ENCODE peak calls at places on chromosomes 2 and 18, in four cellular contexts. K is adrenal gland, O is PC-3, F is body of pancreas. D is an unnamed sample.

GRCh38 chr2:239689410-239689809 is 288.6 kb upstream of the HDAC4 start:
- DNase-seq in K (no peak), O (no peak), F (no peak), D (peak; percentile 7)

GRCh38 chr2:218295029-218295428 is 2.7 kb upstream of the TMBIM1 start:
- DNase-seq in K (no peak), O (peak; percentile 81), F (peak; percentile 84), D (no peak)

GRCh38 chr2:127589876-127590275 is 54.4 kb downstream of the MYO7B start:
- DNase-seq in K (no peak), O (no peak), F (no peak), D (no peak)

GRCh38 chr2:80461505-80462197 is 157.1 kb upstream of the LRRTM1 start:
- DNase-seq in K (no peak), O (no peak), F (no peak), D (no peak)

GRCh38 chr2:41909584-41909983 is 138.2 kb upstream of the PKDCC start:
- DNase-seq in K (no peak), O (no peak), F (no peak), D (no peak)

GRCh38 chr18:48996901-48997463 is 46.2 kb upstream of the SMAD7 start:
- DNase-seq in K (no peak), O (peak; percentile 66), F (no peak), D (no peak)

GRCh38 chr2:150147889-150148683 is 339.4 kb downstream of the RND3 start:
- DNase-seq in K (no peak), O (no peak), F (no peak), D (no peak)

GRCh38 chr2:130963849-130964793 is 127.4 kb downstream of the ARHGEF4 start:
- DNase-seq in K (peak; percentile 16), O (peak; percentile 43), F (no peak), D (peak; percentile 52)

GRCh38 chr2:170502400-170503135 is 212.6 kb upstream of the SP5 start:
- DNase-seq in K (no peak), O (no peak), F (no peak), D (no peak)

GRCh38 chr2:30275256-30275655 is 43.9 kb downstream of the LBH start:
- DNase-seq in K (no peak), O (no peak), F (no peak), D (no peak)

GRCh38 chr2:48398285-48399135 is 131.4 kb upstream of the STON1 start:
- DNase-seq in K (no peak), O (no peak), F (no peak), D (no peak)

GRCh38 chr2:168515502-168515901 is 59.4 kb downstream of the CERS6 start:
- DNase-seq in K (no peak), O (peak; percentile 47), F (no peak), D (no peak)

GRCh38 chr2:61165946-61166345 is 4.0 kb downstream of the C2orf74 start:
- DNase-seq in K (no peak), O (no peak), F (no peak), D (no peak)

GRCh38 chr2:119240311-119241204 is 16.9 kb downstream of the STEAP3 start:
- DNase-seq in K (peak; percentile 87), O (peak; percentile 71), F (peak; percentile 84), D (peak; percentile 19)

GRCh38 chr2:232348936-232349335 is 29.6 kb upstream of the ALPP start:
- DNase-seq in K (no peak), O (peak; percentile 63), F (no peak), D (no peak)

GRCh38 chr2:30655660-30656059 is 151.6 kb downstream of the CAPN13 start:
- DNase-seq in K (no peak), O (no peak), F (no peak), D (no peak)

GRCh38 chr2:117257369-117257768 is 557.1 kb upstream of the DDX18 start:
- DNase-seq in K (no peak), O (no peak), F (no peak), D (no peak)

GRCh38 chr2:113124181-113124961 is 3.0 kb upstream of the IL1RN start:
- DNase-seq in K (peak; percentile 64), O (peak; percentile 42), F (no peak), D (no peak)

GRCh38 chr2:7609556-7610323 is 692.5 kb downstream of the RNF144A start:
- DNase-seq in K (no peak), O (no peak), F (no peak), D (no peak)

GRCh38 chr18:55503167-55503820 is 84.7 kb downstream of the TCF4 start:
- DNase-seq in K (no peak), O (no peak), F (no peak), D (no peak)

GRCh38 chr2:207304798-207305197 is 139.1 kb upstream of the KLF7 start:
- DNase-seq in K (no peak), O (no peak), F (no peak), D (no peak)
- H3K4me1 ChIP-seq in K (no peaks in the 10 kb centered on the region), O (no peaks in the 10 kb centered on the region), F (no peaks in the 10 kb centered on the region), D (no peaks in the 10 kb centered on the region)

DNA sequence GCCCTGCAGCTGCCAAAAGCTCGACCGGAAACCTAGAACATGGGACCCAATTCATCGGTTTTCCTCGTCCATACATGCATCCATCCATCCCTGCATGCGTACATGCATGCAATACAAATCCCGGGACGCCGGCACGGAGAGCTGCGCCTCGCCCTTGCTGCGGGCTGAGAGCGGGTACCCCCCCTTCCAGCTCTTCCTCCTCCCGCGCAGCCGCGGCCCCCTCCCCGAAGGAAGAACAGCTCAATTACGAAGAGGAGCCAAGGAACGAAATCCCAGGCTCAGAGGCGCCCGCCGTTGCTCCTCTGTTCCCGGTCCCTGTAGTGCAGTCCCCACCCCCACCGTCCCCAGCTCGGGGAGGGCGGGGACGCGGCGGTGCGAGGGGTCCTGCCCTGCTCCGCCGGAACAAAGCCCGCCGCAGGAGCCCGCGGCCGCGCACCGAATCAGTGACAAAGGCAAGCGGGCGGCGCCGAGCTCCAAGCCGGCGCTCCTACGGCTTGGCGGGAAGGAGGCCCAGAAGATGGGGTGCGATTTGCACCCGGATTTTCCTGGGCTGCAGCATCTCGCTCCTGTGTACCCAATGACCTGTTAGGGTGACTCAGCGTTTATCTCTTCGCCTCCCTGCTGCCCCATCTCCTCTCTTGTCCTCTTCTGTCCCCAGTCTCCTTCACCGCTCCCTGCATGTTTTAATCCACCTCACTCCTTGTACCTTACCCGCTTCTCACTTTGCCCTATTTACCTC is 8.9 kb upstream of the POU3F3 start:
- DNase-seq in K (no peak), O (no peak), F (no peak), D (no peak)
- H3K4me3 ChIP-seq in K (no peak overlapping the region), O (no peak overlapping the region), F (no peak overlapping the region), D (no peak overlapping the region)

DNA sequence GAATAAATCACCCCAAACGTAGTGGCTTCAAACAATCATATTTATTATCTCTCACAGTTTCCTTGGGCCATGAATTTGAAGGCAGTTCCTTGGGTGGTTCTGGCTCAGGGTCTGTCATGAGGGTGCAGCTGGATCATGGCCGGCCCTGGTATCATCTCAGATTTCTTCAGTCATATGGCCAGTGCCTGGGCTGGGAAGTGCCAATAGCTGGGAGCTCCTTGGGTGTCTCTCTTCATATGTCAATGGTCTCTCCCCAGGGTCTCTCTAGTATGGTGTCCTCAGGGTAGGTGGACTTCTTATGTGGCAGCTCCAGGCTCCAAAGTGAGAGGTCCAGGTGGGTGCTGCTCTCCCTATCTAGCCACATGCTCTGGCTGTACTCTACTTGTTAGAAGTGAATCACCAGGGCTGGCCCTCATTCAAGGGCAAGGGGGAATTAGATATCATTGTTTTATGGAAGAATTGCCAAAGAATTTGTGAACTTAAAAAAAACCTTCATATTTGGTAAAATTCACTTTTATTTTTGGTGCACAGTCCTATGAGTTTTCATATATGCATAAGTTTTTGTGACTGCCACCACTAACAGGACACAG is 15.4 kb downstream of the FHOD3 start:
- DNase-seq in K (peak; percentile 94), O (no peak), F (no peak), D (no peak)
- H3K4me1 ChIP-seq in K (peaks cover 56% of the 10 kb centered on the region), O (peaks cover 76% of the 10 kb centered on the region), F (peaks cover 7% of the 10 kb centered on the region), D (no peaks in the 10 kb centered on the region)

GRCh38 chr18:74963820-74964446 is 245.0 kb downstream of the PTGR3 start:
- DNase-seq in K (peak; percentile 32), O (peak; percentile 63), F (peak; percentile 61), D (peak; percentile 63)
- H3K4me3 ChIP-seq in K (no peak overlapping the region), O (no peak overlapping the region), F (no peak overlapping the region), D (no peak overlapping the region)

GRCh38 chr2:73238149-73238548 is 4.0 kb downstream of the CCT7 start:
- DNase-seq in K (no peak), O (no peak), F (no peak), D (no peak)

GRCh38 chr2:73235315-73236028 is 1.4 kb downstream of the CCT7 start:
- DNase-seq in K (no peak), O (no peak), F (no peak), D (no peak)

GRCh38 chr2:73239776-73240175 is 5.7 kb downstream of the CCT7 start:
- DNase-seq in K (peak; percentile 46), O (peak; percentile 38), F (no peak), D (no peak)

GRCh38 chr2:73238976-73239375 is 4.9 kb downstream of the CCT7 start:
- DNase-seq in K (no peak), O (no peak), F (no peak), D (no peak)

GRCh38 chr2:73237168-73237567 is 3.1 kb downstream of the CCT7 start:
- DNase-seq in K (no peak), O (no peak), F (no peak), D (no peak)
- H3K4me1 ChIP-seq in K (peaks cover 58% of the 10 kb centered on the region), O (peaks cover 15% of the 10 kb centered on the region), F (peaks cover 39% of the 10 kb centered on the region), D (peaks cover 30% of the 10 kb centered on the region)

GRCh38 chr2:212536385-212537310 is 2.0 kb downstream of the ERBB4 start:
- DNase-seq in K (no peak), O (no peak), F (no peak), D (peak; percentile 60)

GRCh38 chr2:212540356-212540755 is 1.8 kb upstream of the ERBB4 start:
- DNase-seq in K (no peak), O (no peak), F (no peak), D (no peak)

GRCh38 chr2:212539145-212539880 is 711 bp upstream of the ERBB4 start:
- DNase-seq in K (peak; percentile 49), O (peak; percentile 60), F (peak; percentile 87), D (peak; percentile 94)

GRCh38 chr2:212537311-212538155 is 1.1 kb downstream of the ERBB4 start:
- DNase-seq in K (peak; percentile 13), O (peak; percentile 12), F (peak; percentile 54), D (peak; percentile 35)

DNA sequence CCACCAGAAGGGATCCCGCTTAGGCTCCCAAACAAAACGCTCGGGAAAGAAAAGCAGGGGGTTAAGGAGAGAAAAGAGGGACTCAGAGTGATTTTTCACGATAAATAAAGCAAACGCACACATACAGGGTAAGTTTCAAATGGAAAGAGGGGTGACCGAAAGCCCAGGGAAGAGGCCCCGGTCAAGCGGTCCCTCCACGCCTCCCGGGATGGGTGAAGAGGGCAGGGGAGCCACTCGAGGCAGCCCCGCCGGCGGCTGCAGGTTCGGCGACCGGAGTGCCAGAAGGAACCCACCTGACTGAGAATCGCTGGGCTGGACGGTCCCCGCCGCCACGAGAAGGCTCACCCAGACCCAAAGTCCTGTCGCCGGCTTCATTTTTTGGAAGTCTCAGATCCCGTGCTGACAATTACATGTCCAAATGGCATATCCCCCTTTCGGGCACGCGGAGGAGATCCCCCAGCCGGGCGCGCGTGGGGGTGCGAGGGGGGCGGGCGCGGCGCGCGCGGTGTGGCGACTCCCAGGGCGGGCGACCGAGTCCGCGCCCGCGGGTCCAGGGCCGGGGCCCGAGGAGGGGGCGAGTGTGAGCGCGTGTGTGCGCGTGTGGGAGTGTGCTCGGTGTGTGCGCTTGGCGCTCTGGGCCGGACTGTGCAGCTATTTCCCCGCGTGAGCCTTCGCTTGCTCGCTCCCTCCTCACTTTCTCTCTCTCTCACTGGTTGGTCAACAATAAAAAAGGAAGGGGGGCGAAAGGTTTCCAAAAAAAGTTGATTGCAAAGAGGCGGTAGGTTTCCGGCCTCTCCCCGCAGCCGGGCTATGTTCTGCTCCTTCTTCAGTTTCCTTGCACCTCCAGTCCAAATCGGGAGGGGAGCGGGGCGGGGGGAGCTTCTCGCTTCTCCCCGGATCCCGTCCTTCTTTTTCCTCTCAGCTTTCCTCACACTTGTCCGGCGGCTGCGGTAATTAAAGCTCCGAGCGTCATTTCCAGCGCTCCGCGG is at the start of gene ERBB4:
- DNase-seq in K (peak; percentile 1), O (peak; percentile 10), F (peak; percentile 31), D (no peak)
- H3K4me3 ChIP-seq in K (peak within 1 kb of the TSS; percentile 42), O (peak within 1 kb of the TSS; percentile 79), F (peak within 1 kb of the TSS; percentile 27), D (peak within 1 kb of the TSS; percentile 79)

D was measured in testis.